ENCODE peak calls at places on chromosomes 2 and 18, in five cellular contexts. J is left ventricle myocardium inferior; A is activated CD4-positive, alpha-beta T cell treated with anti-CD3 and anti-CD28 coated beads, Interleukin-2, amount 50 U/mL, for 24 hours; F is frontal cortex; H is AG08395. P is an unnamed sample.
A peak's percentile ranks its signal among the peaks of the same experiment; 100 is the strongest.

GRCh38 chr18:45252474-45252873 is 362.8 kb upstream of the SLC14A2 start:
- DNase-seq in H (no peak), A (no peak), J (no peak), F (no peak), P (no peak)

GRCh38 chr2:153115141-153115540 is 363.4 kb downstream of the RPRM start:
- DNase-seq in H (no peak), J (no peak), A (no peak), F (no peak), P (no peak)

GRCh38 chr2:6827516-6828298 is 38.0 kb downstream of the CMPK2 start:
- DNase-seq in H (no peak), A (no peak), F (no peak), J (no peak), P (no peak)

GRCh38 chr2:180823546-180824141 is 156.8 kb upstream of the UBE2E3 start:
- DNase-seq in H (peak; percentile 24), F (no peak), J (no peak), A (no peak), P (peak; percentile 50)

GRCh38 chr2:21912405-21912804 is 788.6 kb downstream of the TDRD15 start:
- DNase-seq in A (no peak), F (no peak), J (no peak), H (no peak), P (no peak)

GRCh38 chr2:102046135-102046901 is 54.6 kb downstream of the IL1R2 start:
- DNase-seq in H (no peak), F (no peak), A (no peak), J (no peak), P (no peak)

GRCh38 chr2:7094113-7094760 is 177.0 kb downstream of the RNF144A start:
- DNase-seq in J (no peak), A (no peak), H (no peak), F (no peak), P (no peak)

GRCh38 chr2:118989481-118989880 is 47.5 kb downstream of the MARCO start:
- DNase-seq in A (no peak), H (no peak), J (no peak), F (no peak), P (no peak)

GRCh38 chr2:102505290-102505689 is 32.3 kb downstream of the SLC9A4 start:
- DNase-seq in J (no peak), H (no peak), A (no peak), F (no peak), P (no peak)

GRCh38 chr2:61928816-61929471 is 23.5 kb downstream of the COMMD1 start:
- DNase-seq in H (no peak), A (no peak), F (no peak), J (no peak), P (no peak)

GRCh38 chr2:226431301-226431955 is 368.2 kb downstream of the IRS1 start:
- DNase-seq in F (no peak), A (no peak), H (peak; percentile 28), J (no peak), P (no peak)

P was measured in hepatic stellate cell.